ENCODE peak calls at places on chromosomes 7 and 10, in four cellular contexts. One of them, this sample, is unnamed.

GRCh38 chr10:34780818-34781380 is 34.2 kb downstream of the PARD3 start:
- DNase-seq in psoas muscle: peak; percentile 50
- DNase-seq in AG04450: no peak
- DNase-seq in right cardiac atrium: peak; percentile 80
- DNase-seq in this sample: no peak

GRCh38 chr10:89431977-89432376 is 17.6 kb downstream of the IFIT5 start:
- DNase-seq in psoas muscle: no peak
- DNase-seq in AG04450: no peak
- DNase-seq in right cardiac atrium: no peak
- DNase-seq in this sample: no peak

GRCh38 chr7:149229526-149229925 is 9.9 kb upstream of the ZNF212 start:
- DNase-seq in psoas muscle: no peak
- DNase-seq in AG04450: no peak
- DNase-seq in right cardiac atrium: no peak
- DNase-seq in this sample: no peak

GRCh38 chr10:98373691-98374090 is 41.3 kb downstream of the PYROXD2 start:
- DNase-seq in psoas muscle: no peak
- DNase-seq in AG04450: no peak
- DNase-seq in right cardiac atrium: no peak
- DNase-seq in this sample: no peak

GRCh38 chr7:34036069-34036920 is 131.0 kb downstream of the BMPER start:
- DNase-seq in psoas muscle: peak; percentile 20
- DNase-seq in AG04450: no peak
- DNase-seq in right cardiac atrium: peak; percentile 44
- DNase-seq in this sample: no peak

GRCh38 chr10:32348297-32349198 is 1.6 kb upstream of the EPC1 start:
- DNase-seq in psoas muscle: no peak
- DNase-seq in AG04450: no peak
- DNase-seq in right cardiac atrium: no peak
- DNase-seq in this sample: no peak

GRCh38 chr7:143300959-143301617 is 12.9 kb downstream of the CASP2 start:
- DNase-seq in psoas muscle: no peak
- DNase-seq in AG04450: peak; percentile 51
- DNase-seq in right cardiac atrium: no peak
- DNase-seq in this sample: no peak

GRCh38 chr10:72303424-72304128 is 29.9 kb downstream of the DDIT4 start:
- DNase-seq in psoas muscle: no peak
- DNase-seq in AG04450: no peak
- DNase-seq in right cardiac atrium: peak; percentile 27
- DNase-seq in this sample: no peak

GRCh38 chr7:144391014-144391413 is 12.5 kb downstream of the NOBOX start:
- DNase-seq in psoas muscle: no peak
- DNase-seq in AG04450: no peak
- DNase-seq in right cardiac atrium: no peak
- DNase-seq in this sample: no peak

GRCh38 chr10:115125505-115125904 is 32.3 kb downstream of the ATRNL1 start:
- DNase-seq in psoas muscle: no peak
- DNase-seq in AG04450: no peak
- DNase-seq in right cardiac atrium: no peak
- DNase-seq in this sample: no peak

GRCh38 chr7:43391518-43391917 is 191.4 kb upstream of the STK17A start:
- DNase-seq in psoas muscle: no peak
- DNase-seq in AG04450: no peak
- DNase-seq in right cardiac atrium: no peak
- DNase-seq in this sample: no peak

GRCh38 chr7:107122483-107122882 is 46.3 kb upstream of the HBP1 start:
- DNase-seq in psoas muscle: no peak
- DNase-seq in AG04450: peak; percentile 64
- DNase-seq in right cardiac atrium: no peak
- DNase-seq in this sample: no peak

GRCh38 chr7:44258865-44259546 is 58.2 kb downstream of the YKT6 start:
- DNase-seq in psoas muscle: no peak
- DNase-seq in AG04450: no peak
- DNase-seq in right cardiac atrium: no peak
- DNase-seq in this sample: no peak

GRCh38 chr7:23955145-23955544 is 245.1 kb downstream of the STK31 start:
- DNase-seq in psoas muscle: no peak
- DNase-seq in AG04450: no peak
- DNase-seq in right cardiac atrium: no peak
- DNase-seq in this sample: no peak

GRCh38 chr10:122044045-122044661 is 55.2 kb downstream of the TACC2 start:
- DNase-seq in psoas muscle: peak; percentile 48
- DNase-seq in AG04450: no peak
- DNase-seq in right cardiac atrium: no peak
- DNase-seq in this sample: no peak

GRCh38 chr10:132882069-132882468 is 60.3 kb downstream of the CFAP46 start:
- DNase-seq in psoas muscle: no peak
- DNase-seq in AG04450: no peak
- DNase-seq in right cardiac atrium: no peak
- DNase-seq in this sample: no peak

GRCh38 chr10:37101261-37101660 is 24.1 kb upstream of the ANKRD30A start:
- DNase-seq in psoas muscle: no peak
- DNase-seq in AG04450: no peak
- DNase-seq in right cardiac atrium: no peak
- DNase-seq in this sample: no peak

GRCh38 chr10:92052088-92052487 is 128.5 kb downstream of the BTAF1 start:
- DNase-seq in psoas muscle: no peak
- DNase-seq in AG04450: no peak
- DNase-seq in right cardiac atrium: peak; percentile 88
- DNase-seq in this sample: peak; percentile 78

GRCh38 chr10:102620138-102620591 is 24.1 kb upstream of the TRIM8 start:
- DNase-seq in psoas muscle: peak; percentile 45
- DNase-seq in AG04450: no peak
- DNase-seq in right cardiac atrium: peak; percentile 93
- DNase-seq in this sample: peak; percentile 41

GRCh38 chr10:47458466-47459154 is 25.3 kb downstream of the ANXA8 start:
- DNase-seq in psoas muscle: no peak
- DNase-seq in AG04450: peak; percentile 33
- DNase-seq in right cardiac atrium: no peak
- DNase-seq in this sample: no peak

GRCh38 chr10:47158116-47159071 is 141.6 kb upstream of the GDF10 start:
- DNase-seq in psoas muscle: no peak
- DNase-seq in AG04450: no peak
- DNase-seq in right cardiac atrium: no peak
- DNase-seq in this sample: no peak

GRCh38 chr10:78255214-78255613 is 221.6 kb downstream of the RPS24 start:
- DNase-seq in psoas muscle: no peak
- DNase-seq in AG04450: no peak
- DNase-seq in right cardiac atrium: no peak
- DNase-seq in this sample: no peak

GRCh38 chr7:2049782-2050510 is 182.8 kb downstream of the MAD1L1 start:
- DNase-seq in psoas muscle: peak; percentile 4
- DNase-seq in AG04450: no peak
- DNase-seq in right cardiac atrium: peak; percentile 40
- DNase-seq in this sample: no peak

GRCh38 chr7:142153400-142153799 is 41.9 kb downstream of the MGAM2 start:
- DNase-seq in psoas muscle: no peak
- DNase-seq in AG04450: no peak
- DNase-seq in right cardiac atrium: no peak
- DNase-seq in this sample: no peak

GRCh38 chr10:16381083-16381482 is 55.7 kb upstream of the PTER start:
- DNase-seq in psoas muscle: no peak
- DNase-seq in AG04450: no peak
- DNase-seq in right cardiac atrium: no peak
- DNase-seq in this sample: no peak

GRCh38 chr10:126659750-126660149 is 10.7 kb downstream of the C10orf90 start:
- DNase-seq in psoas muscle: no peak
- DNase-seq in AG04450: no peak
- DNase-seq in right cardiac atrium: no peak
- DNase-seq in this sample: no peak

GRCh38 chr10:35641430-35642015 is 573 bp downstream of the FZD8 start:
- DNase-seq in psoas muscle: no peak
- DNase-seq in AG04450: no peak
- DNase-seq in right cardiac atrium: no peak
- DNase-seq in this sample: no peak

GRCh38 chr7:151451156-151451555 is 11.2 kb upstream of the CRYGN start:
- DNase-seq in psoas muscle: no peak
- DNase-seq in AG04450: no peak
- DNase-seq in right cardiac atrium: no peak
- DNase-seq in this sample: no peak

GRCh38 chr7:71710442-71710841 is 578.5 kb downstream of the GALNT17 start:
- DNase-seq in psoas muscle: no peak
- DNase-seq in AG04450: no peak
- DNase-seq in right cardiac atrium: no peak
- DNase-seq in this sample: no peak

GRCh38 chr10:80168111-80168511 is 35.6 kb downstream of the PLAC9 start:
- DNase-seq in psoas muscle: peak; percentile 56
- DNase-seq in AG04450: no peak
- DNase-seq in right cardiac atrium: no peak
- DNase-seq in this sample: no peak

GRCh38 chr7:77248154-77248553 is 48.5 kb upstream of the FGL2 start:
- DNase-seq in psoas muscle: no peak
- DNase-seq in AG04450: no peak
- DNase-seq in right cardiac atrium: no peak
- DNase-seq in this sample: no peak

GRCh38 chr10:100567826-100568225 is 32.1 kb downstream of the HIF1AN start:
- DNase-seq in psoas muscle: no peak
- DNase-seq in AG04450: no peak
- DNase-seq in right cardiac atrium: no peak
- DNase-seq in this sample: no peak

GRCh38 chr7:55438765-55439525 is 73.8 kb downstream of the LANCL2 start:
- DNase-seq in psoas muscle: peak; percentile 75
- DNase-seq in AG04450: no peak
- DNase-seq in right cardiac atrium: peak; percentile 79
- DNase-seq in this sample: no peak

GRCh38 chr10:46550076-46550790 is 6.2 kb downstream of the GPRIN2 start:
- DNase-seq in psoas muscle: peak; percentile 15
- DNase-seq in AG04450: no peak
- DNase-seq in right cardiac atrium: peak; percentile 66
- DNase-seq in this sample: peak; percentile 52

GRCh38 chr10:59709472-59710125 is at the start of gene SLC16A9:
- DNase-seq in psoas muscle: peak; percentile 52
- DNase-seq in AG04450: no peak
- DNase-seq in right cardiac atrium: peak; percentile 80
- DNase-seq in this sample: peak; percentile 54

GRCh38 chr7:38448076-38448475 is 174.6 kb upstream of the TARP start:
- DNase-seq in psoas muscle: no peak
- DNase-seq in AG04450: peak; percentile 51
- DNase-seq in right cardiac atrium: no peak
- DNase-seq in this sample: no peak

GRCh38 chr7:47636693-47637175 is 54.8 kb upstream of the TNS3 start:
- DNase-seq in psoas muscle: no peak
- DNase-seq in AG04450: no peak
- DNase-seq in right cardiac atrium: no peak
- DNase-seq in this sample: no peak

GRCh38 chr7:17772581-17773288 is 167.6 kb downstream of the SNX13 start:
- DNase-seq in psoas muscle: no peak
- DNase-seq in AG04450: no peak
- DNase-seq in right cardiac atrium: no peak
- DNase-seq in this sample: no peak

GRCh38 chr10:3172081-3172445 is 519 bp downstream of the PITRM1 start:
- DNase-seq in psoas muscle: no peak
- DNase-seq in AG04450: peak; percentile 24
- DNase-seq in right cardiac atrium: no peak
- DNase-seq in this sample: no peak

GRCh38 chr7:132943645-132944044 is 138.2 kb downstream of the CHCHD3 start:
- DNase-seq in psoas muscle: no peak
- DNase-seq in AG04450: no peak
- DNase-seq in right cardiac atrium: no peak
- DNase-seq in this sample: no peak
- H3K4me3 ChIP-seq in psoas muscle: no peak overlapping the region
- H3K4me3 ChIP-seq in AG04450: no peak overlapping the region
- H3K4me3 ChIP-seq in right cardiac atrium: no peak overlapping the region
- H3K4me3 ChIP-seq in this sample: no peak overlapping the region

GRCh38 chr10:43647576-43647975 is 1.1 kb downstream of the ZNF32 start:
- DNase-seq in psoas muscle: no peak
- DNase-seq in AG04450: no peak
- DNase-seq in right cardiac atrium: no peak
- DNase-seq in this sample: no peak
- H3K4me3 ChIP-seq in psoas muscle: peak overlapping the region; percentile 92
- H3K4me3 ChIP-seq in AG04450: peak overlapping the region; percentile 71
- H3K4me3 ChIP-seq in right cardiac atrium: peak overlapping the region; percentile 89
- H3K4me3 ChIP-seq in this sample: peak overlapping the region; percentile 89

DNA sequence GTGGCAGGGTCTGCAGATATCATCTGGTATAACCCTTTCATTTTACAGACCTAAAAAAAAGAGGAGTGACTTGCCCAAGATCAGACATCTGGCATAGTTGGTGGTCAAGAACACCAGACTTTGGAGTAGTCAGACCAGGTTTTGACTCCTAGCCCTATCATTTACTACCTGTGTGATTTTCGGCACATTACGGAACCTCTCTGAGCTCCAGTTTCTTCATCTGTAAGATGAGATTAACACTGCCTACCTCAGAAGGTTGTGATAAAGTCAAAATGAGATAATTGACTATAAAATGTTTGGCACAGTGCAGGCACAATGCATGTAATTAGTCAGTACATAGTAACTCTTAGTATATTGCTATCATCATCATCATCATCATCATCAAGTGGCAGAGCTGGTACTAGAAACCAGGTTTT is 1.2 kb downstream of the STRIP2 start:
- DNase-seq in psoas muscle: no peak
- DNase-seq in AG04450: no peak
- DNase-seq in right cardiac atrium: no peak
- DNase-seq in this sample: no peak
- H3K4me3 ChIP-seq in psoas muscle: peak overlapping the region; percentile 95
- H3K4me3 ChIP-seq in AG04450: peak overlapping the region; percentile 78
- H3K4me3 ChIP-seq in right cardiac atrium: no peak overlapping the region
- H3K4me3 ChIP-seq in this sample: peak overlapping the region; percentile 82

GRCh38 chr7:70700055-70700934 is 431.6 kb upstream of the GALNT17 start:
- DNase-seq in psoas muscle: no peak
- DNase-seq in AG04450: no peak
- DNase-seq in right cardiac atrium: no peak
- DNase-seq in this sample: no peak
- H3K4me3 ChIP-seq in psoas muscle: no peak overlapping the region
- H3K4me3 ChIP-seq in AG04450: no peak overlapping the region
- H3K4me3 ChIP-seq in right cardiac atrium: no peak overlapping the region
- H3K4me3 ChIP-seq in this sample: no peak overlapping the region

GRCh38 chr7:22564511-22565045 is 64.6 kb upstream of the STEAP1B start:
- DNase-seq in psoas muscle: peak; percentile 31
- DNase-seq in AG04450: no peak
- DNase-seq in right cardiac atrium: peak; percentile 68
- DNase-seq in this sample: no peak

GRCh38 chr7:22561356-22561755 is 61.4 kb upstream of the STEAP1B start:
- DNase-seq in psoas muscle: peak; percentile 84
- DNase-seq in AG04450: peak; percentile 98
- DNase-seq in right cardiac atrium: peak; percentile 89
- DNase-seq in this sample: peak; percentile 72

GRCh38 chr7:22561895-22562593 is 62.1 kb upstream of the STEAP1B start:
- DNase-seq in psoas muscle: no peak
- DNase-seq in AG04450: no peak
- DNase-seq in right cardiac atrium: no peak
- DNase-seq in this sample: no peak

GRCh38 chr7:22563621-22564241 is 63.7 kb upstream of the STEAP1B start:
- DNase-seq in psoas muscle: no peak
- DNase-seq in AG04450: no peak
- DNase-seq in right cardiac atrium: peak; percentile 53
- DNase-seq in this sample: no peak

DNA sequence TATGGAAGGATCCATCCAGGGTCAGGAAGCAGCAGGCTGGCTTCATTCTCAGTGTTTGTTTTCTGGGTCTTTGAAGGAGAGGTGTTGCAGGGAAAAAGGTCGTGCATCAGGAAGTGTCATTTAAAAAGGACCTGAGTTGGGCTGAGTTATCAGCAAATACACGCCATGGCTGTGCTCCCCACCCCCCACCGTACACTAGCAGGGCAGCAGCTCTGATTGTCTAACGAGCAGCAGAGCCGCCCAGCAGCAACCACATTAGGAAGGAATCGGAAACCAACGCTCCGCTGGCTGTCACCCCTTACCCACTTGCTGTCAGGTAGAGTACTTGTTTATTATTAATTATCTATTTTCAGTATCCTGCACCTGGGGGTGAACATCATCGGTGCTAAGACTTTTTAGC is 63.1 kb upstream of the STEAP1B start:
- DNase-seq in psoas muscle: no peak
- DNase-seq in AG04450: no peak
- DNase-seq in right cardiac atrium: peak; percentile 63
- DNase-seq in this sample: no peak
- H3K4me3 ChIP-seq in psoas muscle: peak overlapping the region; percentile 43
- H3K4me3 ChIP-seq in AG04450: peak overlapping the region; percentile 53
- H3K4me3 ChIP-seq in right cardiac atrium: peak overlapping the region; percentile 68
- H3K4me3 ChIP-seq in this sample: peak overlapping the region; percentile 30